ENCODE peak calls at places on chromosome 1, in nine cellular contexts. One of them, this sample, is unnamed.

GRCh38 chr1:13652238-13652637 is 47.8 kb upstream of the PRDM2 start:
- DNase-seq in IMR-90: no peak
- DNase-seq in K562: no peak
- DNase-seq in heart left ventricle: no peak
- DNase-seq in tibial nerve: no peak
- DNase-seq in transverse colon: no peak
- DNase-seq in HCT116: no peak
- DNase-seq in NB4: no peak
- DNase-seq in gastrocnemius medialis: no peak
- DNase-seq in this sample: no peak

GRCh38 chr1:153985984-153986761 is at the start of gene RAB13:
- DNase-seq in IMR-90: peak; percentile 80
- DNase-seq in K562: peak; percentile 77
- DNase-seq in heart left ventricle: peak; percentile 85
- DNase-seq in tibial nerve: peak; percentile 78
- DNase-seq in transverse colon: peak; percentile 89
- DNase-seq in HCT116: peak; percentile 61
- DNase-seq in NB4: peak; percentile 68
- DNase-seq in gastrocnemius medialis: peak; percentile 78
- DNase-seq in this sample: peak; percentile 91

GRCh38 chr1:211534545-211535291 is 42.8 kb upstream of the RD3 start:
- DNase-seq in IMR-90: no peak
- DNase-seq in K562: no peak
- DNase-seq in heart left ventricle: no peak
- DNase-seq in tibial nerve: no peak
- DNase-seq in transverse colon: no peak
- DNase-seq in HCT116: no peak
- DNase-seq in NB4: no peak
- DNase-seq in gastrocnemius medialis: no peak
- DNase-seq in this sample: no peak

GRCh38 chr1:220426989-220427388 is 100.9 kb upstream of the MARK1 start:
- DNase-seq in IMR-90: no peak
- DNase-seq in K562: no peak
- DNase-seq in heart left ventricle: no peak
- DNase-seq in tibial nerve: no peak
- DNase-seq in transverse colon: no peak
- DNase-seq in HCT116: peak; percentile 51
- DNase-seq in NB4: no peak
- DNase-seq in gastrocnemius medialis: no peak
- DNase-seq in this sample: no peak

GRCh38 chr1:230772457-230773395 is 25.5 kb downstream of the CAPN9 start:
- DNase-seq in IMR-90: peak; percentile 59
- DNase-seq in K562: peak; percentile 46
- DNase-seq in heart left ventricle: peak; percentile 76
- DNase-seq in tibial nerve: peak; percentile 42
- DNase-seq in transverse colon: no peak
- DNase-seq in HCT116: no peak
- DNase-seq in NB4: peak; percentile 10
- DNase-seq in gastrocnemius medialis: peak; percentile 18
- DNase-seq in this sample: peak; percentile 66

GRCh38 chr1:162230096-162230495 is 146.6 kb downstream of the SPATA46 start:
- DNase-seq in IMR-90: no peak
- DNase-seq in K562: no peak
- DNase-seq in heart left ventricle: peak; percentile 41
- DNase-seq in tibial nerve: no peak
- DNase-seq in transverse colon: peak; percentile 22
- DNase-seq in HCT116: peak; percentile 24
- DNase-seq in NB4: no peak
- DNase-seq in gastrocnemius medialis: no peak
- DNase-seq in this sample: peak; percentile 45

GRCh38 chr1:93605812-93606512 is 75.7 kb downstream of the BCAR3 start:
- DNase-seq in IMR-90: peak; percentile 97
- DNase-seq in K562: no peak
- DNase-seq in heart left ventricle: no peak
- DNase-seq in tibial nerve: no peak
- DNase-seq in transverse colon: no peak
- DNase-seq in HCT116: no peak
- DNase-seq in NB4: no peak
- DNase-seq in gastrocnemius medialis: peak; percentile 79
- DNase-seq in this sample: no peak

GRCh38 chr1:60436148-60436547 is 362.6 kb upstream of the C1orf87 start:
- DNase-seq in IMR-90: no peak
- DNase-seq in K562: no peak
- DNase-seq in heart left ventricle: no peak
- DNase-seq in tibial nerve: no peak
- DNase-seq in transverse colon: no peak
- DNase-seq in HCT116: no peak
- DNase-seq in NB4: no peak
- DNase-seq in gastrocnemius medialis: no peak
- DNase-seq in this sample: no peak

DNA sequence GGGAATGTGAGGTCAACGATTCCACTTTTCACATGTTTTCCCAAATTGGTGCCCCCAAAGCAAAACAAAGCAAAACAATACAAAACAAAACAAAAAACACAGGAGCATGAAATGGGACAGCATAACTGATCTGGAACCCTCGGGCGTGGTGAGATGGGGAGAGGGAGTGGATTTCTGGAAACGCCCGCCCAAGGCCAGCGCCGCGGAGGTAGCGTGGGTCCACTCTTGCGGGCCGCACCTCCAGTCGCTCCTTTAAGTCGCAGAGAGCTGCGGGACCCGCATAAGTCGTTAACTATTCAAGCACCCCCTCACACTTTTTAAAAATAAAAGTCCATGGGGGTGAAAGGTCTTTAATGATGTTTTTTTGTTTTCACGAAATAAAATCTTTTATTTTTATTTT is 4.3 kb upstream of the TBX15 start:
- DNase-seq in IMR-90: no peak
- DNase-seq in K562: no peak
- DNase-seq in heart left ventricle: no peak
- DNase-seq in tibial nerve: no peak
- DNase-seq in transverse colon: no peak
- DNase-seq in HCT116: no peak
- DNase-seq in NB4: no peak
- DNase-seq in gastrocnemius medialis: no peak
- DNase-seq in this sample: no peak
- TF ChIP-seq POLR2A in IMR-90: no peak
- TF ChIP-seq POLR2A in K562: no peak
- TF ChIP-seq POLR2A in heart left ventricle: no peak
- TF ChIP-seq POLR2A in tibial nerve: no peak
- TF ChIP-seq POLR2A in transverse colon: no peak
- TF ChIP-seq POLR2A in HCT116: no peak
- TF ChIP-seq POLR2A in NB4: no peak
- TF ChIP-seq POLR2A in gastrocnemius medialis: no peak
- TF ChIP-seq POLR2A in this sample: no peak

GRCh38 chr1:183721041-183721440 is 67.9 kb upstream of the APOBEC4 start:
- DNase-seq in IMR-90: no peak
- DNase-seq in K562: no peak
- DNase-seq in heart left ventricle: no peak
- DNase-seq in tibial nerve: no peak
- DNase-seq in transverse colon: no peak
- DNase-seq in HCT116: no peak
- DNase-seq in NB4: no peak
- DNase-seq in gastrocnemius medialis: no peak
- DNase-seq in this sample: no peak

GRCh38 chr1:183719289-183719688 is 66.2 kb upstream of the APOBEC4 start:
- DNase-seq in IMR-90: no peak
- DNase-seq in K562: no peak
- DNase-seq in heart left ventricle: no peak
- DNase-seq in tibial nerve: no peak
- DNase-seq in transverse colon: no peak
- DNase-seq in HCT116: no peak
- DNase-seq in NB4: no peak
- DNase-seq in gastrocnemius medialis: no peak
- DNase-seq in this sample: no peak

GRCh38 chr1:183716286-183716685 is 63.2 kb upstream of the APOBEC4 start:
- DNase-seq in IMR-90: peak; percentile 39
- DNase-seq in K562: no peak
- DNase-seq in heart left ventricle: no peak
- DNase-seq in tibial nerve: no peak
- DNase-seq in transverse colon: no peak
- DNase-seq in HCT116: no peak
- DNase-seq in NB4: no peak
- DNase-seq in gastrocnemius medialis: no peak
- DNase-seq in this sample: no peak

GRCh38 chr1:183723571-183723970 is 70.5 kb upstream of the APOBEC4 start:
- DNase-seq in IMR-90: no peak
- DNase-seq in K562: no peak
- DNase-seq in heart left ventricle: no peak
- DNase-seq in tibial nerve: no peak
- DNase-seq in transverse colon: no peak
- DNase-seq in HCT116: no peak
- DNase-seq in NB4: no peak
- DNase-seq in gastrocnemius medialis: no peak
- DNase-seq in this sample: no peak

DNA sequence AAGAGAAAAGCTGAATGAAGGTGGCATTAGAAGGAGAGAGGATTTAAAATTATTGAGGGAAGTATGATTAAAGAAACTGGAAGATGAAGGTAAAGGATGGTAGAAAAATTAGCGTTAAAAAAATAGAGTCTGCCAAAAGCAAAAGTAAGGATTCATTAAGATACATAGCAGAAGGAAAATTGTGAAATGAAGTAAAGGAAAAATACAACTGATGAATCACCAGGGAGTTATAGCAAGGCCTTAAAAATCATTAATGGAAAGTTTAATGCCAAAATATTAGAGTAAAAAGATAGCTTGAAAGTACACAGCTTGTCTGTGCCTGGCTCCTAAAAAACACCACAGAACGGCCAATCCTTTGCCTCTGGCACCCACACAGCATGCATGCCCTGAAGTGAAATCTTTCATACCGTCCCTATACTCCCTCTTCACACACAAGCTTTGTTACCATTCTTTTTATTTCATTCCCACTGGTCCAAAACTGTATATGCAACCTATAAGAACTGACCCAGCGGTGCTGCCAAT is 66.9 kb upstream of the APOBEC4 start:
- DNase-seq in IMR-90: peak; percentile 34
- DNase-seq in K562: no peak
- DNase-seq in heart left ventricle: no peak
- DNase-seq in tibial nerve: no peak
- DNase-seq in transverse colon: no peak
- DNase-seq in HCT116: no peak
- DNase-seq in NB4: no peak
- DNase-seq in gastrocnemius medialis: no peak
- DNase-seq in this sample: no peak
- TF ChIP-seq POLR2A in IMR-90: no peak
- TF ChIP-seq POLR2A in K562: no peak
- TF ChIP-seq POLR2A in heart left ventricle: no peak
- TF ChIP-seq POLR2A in tibial nerve: no peak
- TF ChIP-seq POLR2A in transverse colon: no peak
- TF ChIP-seq POLR2A in HCT116: no peak
- TF ChIP-seq POLR2A in NB4: no peak
- TF ChIP-seq POLR2A in gastrocnemius medialis: no peak
- TF ChIP-seq POLR2A in this sample: no peak

DNA sequence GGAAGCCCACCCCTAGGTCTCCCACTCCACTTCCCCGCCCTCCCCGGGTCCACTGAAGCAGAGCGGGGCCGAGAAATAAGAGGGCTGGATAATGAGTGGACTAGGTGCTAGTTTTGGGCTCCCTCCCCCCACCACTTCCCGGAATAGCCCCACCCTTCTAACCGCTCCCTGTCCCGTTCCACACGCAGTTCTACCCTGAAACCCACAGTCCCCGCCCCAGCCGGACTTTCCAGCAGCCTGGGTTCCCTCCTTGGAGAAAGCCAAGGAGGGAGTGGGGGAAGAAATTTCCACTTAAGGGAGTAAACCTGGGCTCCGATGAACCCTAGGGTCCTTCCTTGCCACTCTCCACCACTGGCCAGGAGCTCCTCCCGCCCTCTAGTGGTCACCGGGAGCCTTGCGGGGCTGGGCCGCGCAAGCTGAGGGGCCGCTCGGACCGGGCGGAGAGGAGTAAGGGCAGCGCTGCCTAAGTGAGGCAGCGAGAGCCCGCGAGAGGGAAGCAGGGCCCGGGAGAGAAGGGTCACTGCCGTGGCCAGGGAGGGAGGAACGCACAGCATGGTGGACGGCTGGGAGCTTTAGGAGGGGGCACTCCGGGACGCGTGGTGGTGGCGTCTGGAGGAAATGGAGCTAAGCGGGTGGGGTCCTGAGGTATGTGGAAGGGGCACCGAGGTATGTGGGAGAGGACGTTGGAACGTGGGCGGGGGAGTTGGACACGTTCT is 14.3 kb downstream of the THBS3 start:
- DNase-seq in IMR-90: peak; percentile 81
- DNase-seq in K562: peak; percentile 94
- DNase-seq in heart left ventricle: peak; percentile 85
- DNase-seq in tibial nerve: peak; percentile 85
- DNase-seq in transverse colon: peak; percentile 93
- DNase-seq in HCT116: peak; percentile 79
- DNase-seq in NB4: peak; percentile 91
- DNase-seq in gastrocnemius medialis: peak; percentile 56
- DNase-seq in this sample: peak; percentile 87
- TF ChIP-seq POLR2A in IMR-90: peak; percentile 73
- TF ChIP-seq POLR2A in K562: peak; percentile 90
- TF ChIP-seq POLR2A in heart left ventricle: no peak
- TF ChIP-seq POLR2A in tibial nerve: peak; percentile 61
- TF ChIP-seq POLR2A in transverse colon: peak; percentile 53
- TF ChIP-seq POLR2A in HCT116: peak; percentile 30
- TF ChIP-seq POLR2A in NB4: peak; percentile 47
- TF ChIP-seq POLR2A in gastrocnemius medialis: no peak
- TF ChIP-seq POLR2A in this sample: peak; percentile 67

GRCh38 chr1:167141963-167142362 is 48.1 kb downstream of the STYXL2 start:
- DNase-seq in IMR-90: no peak
- DNase-seq in K562: no peak
- DNase-seq in heart left ventricle: no peak
- DNase-seq in tibial nerve: no peak
- DNase-seq in transverse colon: no peak
- DNase-seq in HCT116: no peak
- DNase-seq in NB4: no peak
- DNase-seq in gastrocnemius medialis: peak; percentile 39
- DNase-seq in this sample: no peak

GRCh38 chr1:167148388-167148787 is 54.5 kb downstream of the STYXL2 start:
- DNase-seq in IMR-90: no peak
- DNase-seq in K562: no peak
- DNase-seq in heart left ventricle: no peak
- DNase-seq in tibial nerve: no peak
- DNase-seq in transverse colon: no peak
- DNase-seq in HCT116: no peak
- DNase-seq in NB4: no peak
- DNase-seq in gastrocnemius medialis: no peak
- DNase-seq in this sample: no peak

GRCh38 chr1:167150434-167150833 is 56.6 kb downstream of the STYXL2 start:
- DNase-seq in IMR-90: no peak
- DNase-seq in K562: no peak
- DNase-seq in heart left ventricle: no peak
- DNase-seq in tibial nerve: no peak
- DNase-seq in transverse colon: no peak
- DNase-seq in HCT116: no peak
- DNase-seq in NB4: no peak
- DNase-seq in gastrocnemius medialis: no peak
- DNase-seq in this sample: no peak

GRCh38 chr1:167145965-167146364 is 52.1 kb downstream of the STYXL2 start:
- DNase-seq in IMR-90: no peak
- DNase-seq in K562: no peak
- DNase-seq in heart left ventricle: no peak
- DNase-seq in tibial nerve: no peak
- DNase-seq in transverse colon: no peak
- DNase-seq in HCT116: no peak
- DNase-seq in NB4: peak; percentile 14
- DNase-seq in gastrocnemius medialis: no peak
- DNase-seq in this sample: no peak

DNA sequence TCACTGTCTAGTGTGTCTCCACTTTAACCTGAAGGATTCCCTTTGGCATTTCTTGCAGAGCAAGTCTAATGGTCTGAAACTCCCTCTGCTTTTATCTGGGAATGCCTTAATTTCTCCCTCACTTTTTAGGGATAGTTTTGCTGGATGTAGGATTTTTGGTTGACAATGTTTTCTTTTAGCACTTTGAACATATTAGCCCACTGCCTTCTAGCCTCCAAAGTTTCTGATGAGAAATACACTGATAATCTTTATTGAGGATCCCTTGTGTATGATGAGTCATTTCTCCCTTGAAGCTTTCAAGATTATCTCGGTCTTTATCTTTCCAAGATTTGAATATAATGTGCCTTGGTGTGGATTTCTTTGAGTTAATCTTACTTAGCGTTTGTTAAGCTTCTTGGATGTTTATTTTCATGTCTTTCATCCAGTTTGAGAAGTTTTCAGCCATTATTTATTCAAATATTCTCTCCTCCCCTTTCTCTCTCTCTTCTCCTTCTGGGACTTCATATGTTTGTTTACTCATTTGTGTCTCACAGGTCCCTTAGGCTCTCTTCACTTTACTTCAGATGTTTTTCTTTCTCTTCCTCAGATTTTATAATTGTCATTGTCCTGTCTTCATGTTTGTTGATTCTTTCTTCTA is 53.1 kb downstream of the STYXL2 start:
- DNase-seq in IMR-90: no peak
- DNase-seq in K562: no peak
- DNase-seq in heart left ventricle: no peak
- DNase-seq in tibial nerve: no peak
- DNase-seq in transverse colon: no peak
- DNase-seq in HCT116: no peak
- DNase-seq in NB4: no peak
- DNase-seq in gastrocnemius medialis: no peak
- DNase-seq in this sample: no peak
- TF ChIP-seq POLR2A in IMR-90: no peak
- TF ChIP-seq POLR2A in K562: no peak
- TF ChIP-seq POLR2A in heart left ventricle: no peak
- TF ChIP-seq POLR2A in tibial nerve: no peak
- TF ChIP-seq POLR2A in transverse colon: no peak
- TF ChIP-seq POLR2A in HCT116: no peak
- TF ChIP-seq POLR2A in NB4: no peak
- TF ChIP-seq POLR2A in gastrocnemius medialis: no peak
- TF ChIP-seq POLR2A in this sample: no peak